ENCODE peak calls at places on chromosomes 5 and 9, in four cellular contexts. P is CD4-positive, CD25-positive, alpha-beta regulatory T cell; V is breast epithelium; L is thoracic aorta. X is an unnamed sample.

GRCh38 chr5:152556779-152557178 is 151.7 kb upstream of the NMUR2 start:
- DNase-seq in V (no peak), P (no peak), L (no peak), X (no peak)

GRCh38 chr9:26675055-26675454 is 217.5 kb downstream of the CAAP1 start:
- DNase-seq in L (no peak), P (no peak), V (no peak), X (no peak)

GRCh38 chr5:14946813-14947640 is 75.4 kb upstream of the ANKH start:
- DNase-seq in P (peak; percentile 8), V (no peak), L (no peak), X (no peak)

GRCh38 chr5:8848362-8848761 is 697.5 kb downstream of the SEMA5A start:
- DNase-seq in V (no peak), P (no peak), L (no peak), X (no peak)

GRCh38 chr5:93598997-93599371 is 16.0 kb downstream of the NR2F1 start:
- DNase-seq in V (no peak), P (no peak), L (no peak), X (no peak)

GRCh38 chr5:73448451-73449136 is at the start of gene FOXD1:
- DNase-seq in V (no peak), L (peak; percentile 75), P (no peak), X (peak; percentile 93)

GRCh38 chr5:41747291-41747690 is 122.9 kb downstream of the OXCT1 start:
- DNase-seq in L (peak; percentile 2), P (no peak), V (no peak), X (peak; percentile 35)

GRCh38 chr9:36572515-36573418 is at the start of gene MELK:
- DNase-seq in P (peak; percentile 75), V (peak; percentile 72), L (peak; percentile 30), X (no peak)

GRCh38 chr5:33763435-33763834 is 128.4 kb downstream of the ADAMTS12 start:
- DNase-seq in P (no peak), L (no peak), V (no peak), X (no peak)

GRCh38 chr5:111392181-111392580 is 120.2 kb downstream of the STARD4 start:
- DNase-seq in P (no peak), V (no peak), L (no peak), X (no peak)

GRCh38 chr9:96719538-96720315 is 58.2 kb downstream of the ZNF510 start:
- DNase-seq in V (no peak), P (no peak), L (no peak), X (no peak)

GRCh38 chr5:118687671-118688621 is 300.4 kb downstream of the DTWD2 start:
- DNase-seq in V (no peak), L (no peak), P (no peak), X (no peak)

GRCh38 chr9:106107716-106108115 is 413.4 kb downstream of the TMEM38B start:
- DNase-seq in V (no peak), P (no peak), L (no peak), X (no peak)

GRCh38 chr9:26670052-26670640 is 222.5 kb downstream of the CAAP1 start:
- DNase-seq in L (no peak), V (no peak), P (no peak), X (no peak)

GRCh38 chr5:140151719-140152609 is 23.0 kb upstream of the CYSTM1 start:
- DNase-seq in P (no peak), V (no peak), L (no peak), X (no peak)

GRCh38 chr9:34675048-34675714 is 12.7 kb upstream of the CCL27 start:
- DNase-seq in L (no peak), V (no peak), P (peak; percentile 25), X (no peak)

GRCh38 chr9:127634698-127635097 is 22.6 kb downstream of the STXBP1 start:
- DNase-seq in P (no peak), V (no peak), L (no peak), X (no peak)

GRCh38 chr9:122777935-122778671 is 10.6 kb upstream of the OR5C1 start:
- DNase-seq in L (no peak), V (no peak), P (no peak), X (peak; percentile 12)

GRCh38 chr5:52743012-52743411 is 44.7 kb upstream of the ITGA1 start:
- DNase-seq in V (no peak), L (no peak), P (no peak), X (no peak)

GRCh38 chr5:138724470-138725146 is 28.6 kb upstream of the CTNNA1 start:
- DNase-seq in L (no peak), P (no peak), V (peak; percentile 76), X (no peak)

GRCh38 chr5:87888139-87888538 is 380.5 kb downstream of the TMEM161B start:
- DNase-seq in V (no peak), L (no peak), P (no peak), X (no peak)

GRCh38 chr5:114192108-114192507 is 169.8 kb upstream of the KCNN2 start:
- DNase-seq in V (no peak), L (no peak), P (no peak), X (peak; percentile 52)

GRCh38 chr5:137741-138140 is 45.8 kb downstream of the PLEKHG4B start:
- DNase-seq in V (no peak), P (no peak), L (no peak), X (no peak)

GRCh38 chr9:87395804-87396458 is 101.7 kb upstream of the DAPK1 start:
- DNase-seq in L (no peak), P (no peak), V (no peak), X (no peak)

GRCh38 chr5:65803699-65804426 is 81.9 kb downstream of the NLN start:
- DNase-seq in L (no peak), V (no peak), P (no peak), X (no peak)

GRCh38 chr5:132010645-132011560 is 555 bp downstream of the ACSL6 start:
- DNase-seq in V (no peak), L (no peak), P (no peak), X (no peak)

GRCh38 chr5:54753034-54753433 is 232.4 kb downstream of the ESM1 start:
- DNase-seq in V (no peak), L (no peak), P (no peak), X (peak; percentile 29)

GRCh38 chr9:124779368-124780059 is 2.6 kb downstream of the OLFML2A start:
- DNase-seq in P (no peak), L (no peak), V (peak; percentile 47), X (peak; percentile 97)

GRCh38 chr5:82308997-82309670 is 31.0 kb upstream of the RPS23 start:
- DNase-seq in L (no peak), P (no peak), V (no peak), X (no peak)

GRCh38 chr5:82313016-82313415 is 34.9 kb upstream of the RPS23 start:
- DNase-seq in L (no peak), V (no peak), P (no peak), X (no peak)

GRCh38 chr5:82314964-82315728 is 37.0 kb upstream of the RPS23 start:
- DNase-seq in V (no peak), P (no peak), L (no peak), X (no peak)

GRCh38 chr5:82308416-82308815 is 30.3 kb upstream of the RPS23 start:
- DNase-seq in V (no peak), P (no peak), L (no peak), X (no peak)

GRCh38 chr5:82312373-82312856 is 34.3 kb upstream of the RPS23 start:
- DNase-seq in P (no peak), V (no peak), L (no peak), X (no peak)
- H3K4me3 ChIP-seq in P (no peak overlapping the region), V (no peak overlapping the region), L (peak overlapping the region; percentile 61), X (no peak overlapping the region)

GRCh38 chr9:133458643-133459312 is 1.0 kb upstream of the CACFD1 start:
- DNase-seq in P (no peak), V (no peak), L (no peak), X (no peak)
- H3K4me3 ChIP-seq in P (peak overlapping the region; percentile 68), V (peak overlapping the region; percentile 81), L (peak overlapping the region; percentile 96), X (peak overlapping the region; percentile 75)

GRCh38 chr5:129770034-129770433 is 22.1 kb downstream of the MINAR2 start:
- DNase-seq in P (no peak), V (no peak), L (no peak), X (no peak)

GRCh38 chr5:129766798-129767197 is 18.9 kb downstream of the MINAR2 start:
- DNase-seq in V (no peak), P (no peak), L (no peak), X (no peak)

GRCh38 chr5:129767927-129768380 is 20.1 kb downstream of the MINAR2 start:
- DNase-seq in P (peak; percentile 31), V (no peak), L (peak; percentile 21), X (peak; percentile 54)

GRCh38 chr5:129768715-129769114 is 20.8 kb downstream of the MINAR2 start:
- DNase-seq in P (no peak), V (no peak), L (no peak), X (no peak)

GRCh38 chr5:129771058-129771838 is 23.4 kb downstream of the MINAR2 start:
- DNase-seq in P (no peak), V (no peak), L (no peak), X (no peak)
- H3K4me3 ChIP-seq in P (no peak overlapping the region), V (no peak overlapping the region), L (no peak overlapping the region), X (no peak overlapping the region)

GRCh38 chr9:137167752-137168574 is 1.9 kb downstream of the LRRC26 start:
- DNase-seq in P (no peak), V (no peak), L (no peak), X (no peak)
- H3K4me3 ChIP-seq in P (no peak overlapping the region), V (peak overlapping the region; percentile 52), L (peak overlapping the region; percentile 60), X (no peak overlapping the region)

GRCh38 chr9:131409458-131409992 is 15.6 kb downstream of the PRRC2B start:
- DNase-seq in L (no peak), V (no peak), P (no peak), X (no peak)
- H3K4me3 ChIP-seq in L (no peak overlapping the region), V (no peak overlapping the region), P (peak overlapping the region; percentile 63), X (no peak overlapping the region)

GRCh38 chr5:61408476-61409168 is 76.6 kb downstream of the ZSWIM6 start:
- DNase-seq in L (peak; percentile 97), P (peak; percentile 97), V (peak; percentile 98), X (peak; percentile 98)
- H3K4me3 ChIP-seq in L (peak overlapping the region; percentile 58), P (peak overlapping the region; percentile 85), V (peak overlapping the region; percentile 29), X (peak overlapping the region; percentile 12)

GRCh38 chr9:94638335-94639044 is 828 bp downstream of the FBP1 start:
- DNase-seq in V (no peak), P (no peak), L (no peak), X (no peak)
- H3K4me3 ChIP-seq in V (peak overlapping the region; percentile 58), P (no peak overlapping the region), L (peak overlapping the region; percentile 93), X (no peak overlapping the region)

GRCh38 chr5:179345429-179346321 is at the start of gene ADAMTS2:
- DNase-seq in P (no peak), V (no peak), L (no peak), X (peak; percentile 35)
- H3K4me3 ChIP-seq in P (no peak within 1 kb of the TSS), V (peak within 1 kb of the TSS; percentile 65), L (peak within 1 kb of the TSS; percentile 92), X (peak within 1 kb of the TSS; percentile 89)

DNA sequence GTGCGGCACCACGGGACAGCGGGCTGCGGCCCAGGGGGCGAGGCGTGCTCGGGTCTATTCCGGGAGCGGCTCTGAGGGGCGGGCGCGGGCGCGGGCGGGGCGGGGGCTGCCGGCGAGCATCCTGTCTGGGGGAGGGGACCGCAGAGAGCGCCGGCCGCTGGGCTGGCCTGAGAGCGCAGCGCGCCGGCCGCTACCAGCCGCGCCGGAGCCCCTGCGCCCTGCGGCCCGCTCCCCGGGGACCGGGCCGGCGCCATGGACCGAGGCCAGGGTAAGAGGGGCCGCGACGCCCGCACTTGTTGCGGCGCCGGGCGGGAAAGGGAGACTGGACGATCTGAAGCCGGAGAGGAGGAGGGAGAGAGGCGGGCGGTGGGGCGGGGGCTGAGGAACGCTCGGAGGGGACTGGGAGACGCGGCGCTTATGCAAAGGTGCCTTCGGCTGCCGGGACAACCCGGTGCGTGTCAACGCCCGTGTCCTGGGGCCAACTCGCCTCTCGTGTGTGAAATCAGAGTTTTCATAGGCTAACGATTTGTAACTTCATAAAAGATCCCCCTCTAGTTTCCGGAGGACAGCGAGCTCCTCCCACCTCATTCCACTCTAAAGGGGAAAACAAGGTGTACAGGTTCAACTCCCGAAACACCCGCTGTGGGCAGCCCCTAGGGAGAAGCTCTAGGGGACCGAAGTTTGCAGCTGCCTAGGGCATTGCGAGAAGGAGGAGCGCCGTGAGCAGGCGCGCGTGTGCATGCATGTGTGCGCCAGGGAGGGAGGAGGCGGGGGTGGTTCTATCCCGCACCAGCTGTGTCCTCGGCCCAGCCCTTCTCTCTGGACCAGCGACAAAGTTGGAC is at the start of gene AFAP1L1:
- DNase-seq in P (no peak), L (no peak), V (no peak), X (no peak)
- H3K4me3 ChIP-seq in P (no peak within 1 kb of the TSS), L (peak within 1 kb of the TSS; percentile 87), V (peak within 1 kb of the TSS; percentile 71), X (peak within 1 kb of the TSS; percentile 72)

X was measured in skeletal muscle cell.